ENCODE peak calls at places on chromosome 5, in eight cellular contexts. D is astrocyte of the cerebellum, T is brain microvascular endothelial cell, V is HFFc6, A is K562, E is astrocyte, F is Peyer's patch, R is IMR-90. I is an unnamed sample.

GRCh38 chr5:38634961-38635369 is 78.5 kb upstream of the LIFR start:
- DNase-seq in D (no peak), T (no peak), V (no peak), A (no peak), E (peak; percentile 37), F (no peak), R (no peak), I (no peak)

GRCh38 chr5:133750356-133750755 is 138.0 kb upstream of the FSTL4 start:
- DNase-seq in D (no peak), T (no peak), V (no peak), A (no peak), E (no peak), F (no peak), R (no peak), I (no peak)

GRCh38 chr5:91384671-91385430 is 1.7 kb upstream of the ARRDC3 start:
- DNase-seq in D (peak; percentile 93), T (peak; percentile 78), V (peak; percentile 91), A (peak; percentile 85), E (peak; percentile 75), F (peak; percentile 57), R (peak; percentile 91), I (no peak)

GRCh38 chr5:77885501-77885900 is 109.4 kb upstream of the TBCA start:
- DNase-seq in D (no peak), T (no peak), V (no peak), A (no peak), E (no peak), F (no peak), R (no peak), I (no peak)

GRCh38 chr5:81020478-81021167 is 60.5 kb downstream of the RASGRF2 start:
- DNase-seq in D (no peak), T (no peak), V (no peak), A (no peak), E (peak; percentile 41), F (no peak), R (peak; percentile 45), I (no peak)

GRCh38 chr5:139642891-139643871 is 5.0 kb upstream of the CXXC5 start:
- DNase-seq in D (no peak), T (no peak), V (no peak), A (no peak), E (no peak), F (peak; percentile 8), R (no peak), I (peak; percentile 12)

GRCh38 chr5:167720201-167720600 is 571.2 kb upstream of the WWC1 start:
- DNase-seq in D (no peak), T (no peak), V (peak; percentile 25), A (no peak), E (no peak), F (no peak), R (peak; percentile 35), I (no peak)

GRCh38 chr5:145362261-145362660 is 472.9 kb downstream of the PRELID2 start:
- DNase-seq in D (peak; percentile 16), T (peak; percentile 83), V (peak; percentile 85), A (no peak), E (peak; percentile 92), F (no peak), R (peak; percentile 93), I (no peak)

GRCh38 chr5:71836084-71836483 is 117.0 kb downstream of the CARTPT start:
- DNase-seq in D (no peak), T (peak; percentile 21), V (peak; percentile 24), A (no peak), E (peak; percentile 7), F (no peak), R (peak; percentile 25), I (no peak)

GRCh38 chr5:8807636-8808035 is 738.2 kb downstream of the SEMA5A start:
- DNase-seq in D (no peak), T (peak; percentile 33), V (no peak), A (no peak), E (peak; percentile 37), F (no peak), R (peak; percentile 52), I (no peak)

GRCh38 chr5:152883061-152883460 is 478.0 kb upstream of the NMUR2 start:
- DNase-seq in D (no peak), T (no peak), V (no peak), A (no peak), E (no peak), F (no peak), R (no peak), I (no peak)

GRCh38 chr5:137218471-137218870 is 280.7 kb downstream of the SPOCK1 start:
- DNase-seq in D (peak; percentile 70), T (no peak), V (peak; percentile 59), A (no peak), E (peak; percentile 81), F (no peak), R (peak; percentile 52), I (no peak)

GRCh38 chr5:11724947-11725346 is 179.3 kb downstream of the CTNND2 start:
- DNase-seq in D (no peak), T (no peak), V (no peak), A (no peak), E (no peak), F (no peak), R (no peak), I (no peak)

GRCh38 chr5:93423333-93423714 is 157.7 kb downstream of the NR2F1-AS1 start:
- DNase-seq in D (no peak), T (no peak), V (no peak), A (no peak), E (no peak), F (no peak), R (no peak), I (no peak)

GRCh38 chr5:134911285-134912215 is 6.6 kb downstream of the PCBD2 start:
- DNase-seq in D (no peak), T (no peak), V (no peak), A (no peak), E (no peak), F (no peak), R (no peak), I (no peak)

GRCh38 chr5:38211354-38211710 is 47.0 kb upstream of the EGFLAM start:
- DNase-seq in D (no peak), T (no peak), V (no peak), A (no peak), E (no peak), F (no peak), R (no peak), I (no peak)

GRCh38 chr5:39759696-39760095 is 334.9 kb upstream of the DAB2 start:
- DNase-seq in D (no peak), T (no peak), V (no peak), A (no peak), E (no peak), F (no peak), R (no peak), I (no peak)

GRCh38 chr5:36305571-36306326 is 4.0 kb upstream of the RANBP3L start:
- DNase-seq in D (no peak), T (peak; percentile 33), V (no peak), A (peak; percentile 34), E (peak; percentile 14), F (no peak), R (peak; percentile 38), I (no peak)

GRCh38 chr5:1199649-1200494 is 1.5 kb upstream of the SLC6A19 start:
- DNase-seq in D (no peak), T (no peak), V (no peak), A (peak; percentile 97), E (no peak), F (no peak), R (no peak), I (no peak)

GRCh38 chr5:132473019-132473531 is 17.5 kb downstream of the IRF1 start:
- DNase-seq in D (no peak), T (no peak), V (no peak), A (no peak), E (no peak), F (peak; percentile 88), R (no peak), I (peak; percentile 50)

GRCh38 chr5:150758534-150759333 is at the start of gene DCTN4:
- DNase-seq in D (peak; percentile 98), T (peak; percentile 99), V (peak; percentile 100), A (peak; percentile 97), E (peak; percentile 99), F (peak; percentile 94), R (peak; percentile 99), I (peak; percentile 87)

GRCh38 chr5:39494099-39494498 is 69.3 kb upstream of the DAB2 start:
- DNase-seq in D (peak; percentile 50), T (no peak), V (no peak), A (no peak), E (no peak), F (no peak), R (peak; percentile 33), I (no peak)

GRCh38 chr5:31614147-31615030 is 24.5 kb upstream of the PDZD2 start:
- DNase-seq in D (no peak), T (no peak), V (no peak), A (no peak), E (peak; percentile 19), F (no peak), R (no peak), I (no peak)

GRCh38 chr5:113804943-113805342 is 291.4 kb downstream of the YTHDC2 start:
- DNase-seq in D (no peak), T (no peak), V (no peak), A (no peak), E (no peak), F (no peak), R (no peak), I (no peak)

GRCh38 chr5:113804264-113804663 is 290.8 kb downstream of the YTHDC2 start:
- DNase-seq in D (no peak), T (no peak), V (peak; percentile 7), A (no peak), E (no peak), F (no peak), R (peak; percentile 6), I (no peak)

GRCh38 chr5:113807384-113808053 is 294.0 kb downstream of the YTHDC2 start:
- DNase-seq in D (peak; percentile 8), T (no peak), V (peak; percentile 18), A (no peak), E (peak; percentile 49), F (no peak), R (peak; percentile 23), I (no peak)

GRCh38 chr5:113806823-113807222 is 293.3 kb downstream of the YTHDC2 start:
- DNase-seq in D (no peak), T (no peak), V (peak; percentile 10), A (no peak), E (no peak), F (no peak), R (peak; percentile 4), I (no peak)

GRCh38 chr5:113806250-113806649 is 292.8 kb downstream of the YTHDC2 start:
- DNase-seq in D (peak; percentile 9), T (no peak), V (peak; percentile 32), A (no peak), E (peak; percentile 66), F (no peak), R (peak; percentile 34), I (no peak)
- TF ChIP-seq CTCF in D (peak; percentile 69), T (peak; percentile 23), V (peak; percentile 59), A (no peak), E (peak; percentile 48), F (no peak), R (peak; percentile 54), I (no peak)

GRCh38 chr5:73496984-73497457 is 1.2 kb upstream of the BTF3 start:
- DNase-seq in D (peak; percentile 41), T (peak; percentile 40), V (peak; percentile 69), A (peak; percentile 70), E (peak; percentile 47), F (no peak), R (peak; percentile 72), I (no peak)
- TF ChIP-seq CTCF in D (peak; percentile 28), T (peak; percentile 17), V (peak; percentile 77), A (no peak), E (peak; percentile 54), F (no peak), R (peak; percentile 57), I (no peak)

GRCh38 chr5:169826618-169827017 is 153.7 kb downstream of the INSYN2B start:
- DNase-seq in D (no peak), T (peak; percentile 7), V (no peak), A (peak; percentile 25), E (no peak), F (no peak), R (no peak), I (no peak)
- TF ChIP-seq CTCF in D (peak; percentile 6), T (peak; percentile 47), V (peak; percentile 45), A (peak; percentile 36), E (peak; percentile 17), F (no peak), R (no peak), I (no peak)

GRCh38 chr5:177022386-177023246 is at the start of gene ZNF346:
- DNase-seq in D (peak; percentile 79), T (peak; percentile 85), V (peak; percentile 87), A (peak; percentile 96), E (peak; percentile 78), F (peak; percentile 90), R (peak; percentile 92), I (peak; percentile 80)
- TF ChIP-seq CTCF in D (peak; percentile 54), T (peak; percentile 49), V (peak; percentile 75), A (peak; percentile 45), E (no peak), F (no peak), R (peak; percentile 38), I (no peak)

I was measured in activated B cell treated with CpG ODN at 0.5 μM for 24 hours.